ENCODE peak calls at places on chromosomes 13 and 19, in five cellular contexts. V is memory B cell; O is stimulated activated CD8-positive, alpha-beta memory T cell treated with anti-CD3 and anti-CD28 coated beads, Interleukin-12 subunit alpha, Interleukin-12 subunit beta, amount 100 ng/mL, for 4 hours; M is neural crest cell; I is bronchial epithelial cell. T is an unnamed sample.

GRCh38 chr13:113350938-113351335 is 13.0 kb downstream of the GRTP1 start:
- DNase-seq in O (no peak), M (no peak), I (no peak), V (no peak), T (no peak)

GRCh38 chr19:15141143-15141542 is 33.9 kb downstream of the SYDE1 start:
- DNase-seq in I (no peak), V (no peak), M (no peak), O (no peak), T (no peak)

GRCh38 chr13:106513025-106513424 is 22.4 kb downstream of the EFNB2 start:
- DNase-seq in V (no peak), M (no peak), I (peak; percentile 69), O (no peak), T (no peak)

GRCh38 chr19:55082023-55082851 is 6.6 kb downstream of the EPS8L1 start:
- DNase-seq in I (no peak), O (no peak), M (no peak), V (no peak), T (no peak)

GRCh38 chr13:60047943-60048342 is 115.8 kb downstream of the DIAPH3 start:
- DNase-seq in M (no peak), O (no peak), V (no peak), I (peak; percentile 8), T (no peak)

GRCh38 chr13:19845758-19846157 is 17.7 kb downstream of the ZMYM5 start:
- DNase-seq in I (peak; percentile 98), M (no peak), V (no peak), O (no peak), T (no peak)

GRCh38 chr19:18580311-18580710 is 8.3 kb upstream of the REX1BD start:
- DNase-seq in M (no peak), I (no peak), V (no peak), O (no peak), T (no peak)

GRCh38 chr13:30353601-30354000 is 46.2 kb upstream of the KATNAL1 start:
- DNase-seq in I (no peak), O (no peak), V (no peak), M (no peak), T (no peak)

GRCh38 chr19:39038098-39038497 is 5.7 kb upstream of the FBXO27 start:
- DNase-seq in V (no peak), O (no peak), I (peak; percentile 67), M (peak; percentile 15), T (peak; percentile 61)

GRCh38 chr19:51529301-51529700 is 2.2 kb downstream of the SIGLEC6 start:
- DNase-seq in M (no peak), V (no peak), I (no peak), O (no peak), T (no peak)

GRCh38 chr13:31775148-31775547 is 35.8 kb downstream of the RXFP2 start:
- DNase-seq in O (no peak), M (no peak), I (no peak), V (no peak), T (no peak)

GRCh38 chr13:21698975-21699679 is 28.3 kb downstream of the FGF9 start:
- DNase-seq in I (no peak), V (no peak), O (no peak), M (no peak), T (no peak)

GRCh38 chr19:53876651-53877224 is 5.3 kb upstream of the PRKCG start:
- DNase-seq in M (no peak), I (no peak), V (no peak), O (no peak), T (no peak)

GRCh38 chr19:29662604-29663404 is 2.5 kb upstream of the PLEKHF1 start:
- DNase-seq in M (no peak), V (no peak), O (no peak), I (peak; percentile 75), T (peak; percentile 95)

T was measured in cardiac muscle cell.